ENCODE peak calls at places on chromosomes 12 and 14, in four cellular contexts. H is IMR-90, B is H9, A is H1. R is an unnamed sample.

GRCh38 chr12:130496516-130497120 is 158.9 kb downstream of the PIWIL1 start:
- DNase-seq in H (no peak), B (no peak), A (no peak), R (no peak)

GRCh38 chr14:57266060-57266459 is 2.6 kb downstream of the EXOC5 start:
- DNase-seq in H (peak), B (no peak), A (no peak), R (no peak)

GRCh38 chr12:63150255-63151060 is 543 bp downstream of the AVPR1A start:
- DNase-seq in H (no peak), B (peak), A (peak), R (peak)

GRCh38 chr14:51726166-51726899 is 74.6 kb downstream of the FRMD6 start:
- DNase-seq in H (peak), B (no peak), A (no peak), R (no peak)

GRCh38 chr12:65200007-65200665 is 30.8 kb downstream of the LEMD3 start:
- DNase-seq in H (peak), B (no peak), A (no peak), R (no peak)

GRCh38 chr14:50778757-50779483 is 52.0 kb downstream of the NIN start:
- DNase-seq in H (peak), B (no peak), A (no peak), R (no peak)

GRCh38 chr14:71824816-71825215 is 107.4 kb upstream of the RGS6 start:
- DNase-seq in H (no peak), B (no peak), A (no peak), R (no peak)

GRCh38 chr14:26191666-26192065 is 406.2 kb downstream of the NOVA1 start:
- DNase-seq in H (no peak), B (no peak), A (no peak), R (peak)

GRCh38 chr12:8081228-8081920 is 700 bp upstream of the NECAP1 start:
- DNase-seq in H (no peak), B (no peak), A (no peak), R (no peak)

GRCh38 chr12:93990832-93991748 is 157.3 kb upstream of the PLXNC1 start:
- DNase-seq in H (peak), B (peak), A (peak), R (peak)

GRCh38 chr14:79602023-79602422 is 609.3 kb downstream of the DIO2 start:
- DNase-seq in H (no peak), B (no peak), A (no peak), R (no peak)

GRCh38 chr12:112130461-112130998 is 5.2 kb downstream of the TRAFD1 start:
- DNase-seq in H (peak), B (no peak), A (no peak), R (no peak)

GRCh38 chr12:14656846-14657245 is 39.6 kb downstream of the GUCY2C start:
- DNase-seq in H (no peak), B (peak), A (peak), R (peak)

GRCh38 chr12:29992366-29992765 is 208.6 kb upstream of the TMTC1 start:
- DNase-seq in H (no peak), B (no peak), A (no peak), R (peak)

GRCh38 chr12:27937768-27938167 is 34.8 kb downstream of the PTHLH start:
- DNase-seq in H (no peak), B (no peak), A (no peak), R (no peak)
- H3K56ac ChIP-seq in H (no peak), B (no peak), A (no peak), R (no peak)

GRCh38 chr14:87252103-87252502 is 740.9 kb downstream of the GALC start:
- DNase-seq in H (no peak), B (no peak), A (no peak), R (peak)

GRCh38 chr14:87250992-87251391 is 742.0 kb downstream of the GALC start:
- DNase-seq in H (no peak), B (no peak), A (no peak), R (no peak)

GRCh38 chr14:87255046-87255445 is 737.9 kb downstream of the GALC start:
- DNase-seq in H (no peak), B (no peak), A (no peak), R (no peak)

DNA sequence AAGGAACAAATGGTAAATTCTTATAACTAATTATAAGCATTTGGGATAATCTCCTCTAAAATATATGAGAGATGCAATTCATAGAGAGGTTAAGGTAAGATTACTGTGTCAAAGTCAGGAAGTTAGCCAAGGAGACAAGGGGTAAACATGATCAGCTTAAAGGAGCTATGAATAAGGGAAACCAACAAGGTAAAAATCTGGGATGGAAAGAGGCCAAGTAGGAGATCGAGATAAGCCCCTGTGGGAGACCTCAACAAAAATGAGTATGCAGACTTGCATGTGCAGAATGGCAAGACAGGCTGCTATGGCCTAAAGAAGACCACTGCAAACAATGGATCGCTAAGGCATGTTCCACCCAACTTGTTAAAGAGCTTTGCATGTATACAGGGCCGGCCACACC is 738.7 kb downstream of the GALC start:
- DNase-seq in H (no peak), B (no peak), A (no peak), R (peak)
- H3K56ac ChIP-seq in H (no peak), B (no peak), A (no peak), R (peak)

GRCh38 chr12:1161197-1161596 is 170.2 kb downstream of the ERC1 start:
- DNase-seq in H (no peak), B (no peak), A (no peak), R (no peak)
- H3K56ac ChIP-seq in H (no peak), B (no peak), A (no peak), R (no peak)

GRCh38 chr14:68247281-68247680 is 427.7 kb downstream of the RAD51B start:
- DNase-seq in H (no peak), B (no peak), A (no peak), R (no peak)

GRCh38 chr14:68246074-68246980 is 426.7 kb downstream of the RAD51B start:
- DNase-seq in H (no peak), B (no peak), A (no peak), R (peak)

GRCh38 chr14:68249534-68250517 is 430.2 kb downstream of the RAD51B start:
- DNase-seq in H (peak), B (no peak), A (no peak), R (no peak)

GRCh38 chr14:68248481-68249255 is 429.1 kb downstream of the RAD51B start:
- DNase-seq in H (peak), B (no peak), A (peak), R (peak)

GRCh38 chr14:68247867-68248266 is 428.3 kb downstream of the RAD51B start:
- DNase-seq in H (peak), B (no peak), A (no peak), R (no peak)
- H3K56ac ChIP-seq in H (no peak), B (no peak), A (no peak), R (peak)

GRCh38 chr12:1695836-1696670 is 5.2 kb downstream of the ADIPOR2 start:
- DNase-seq in H (no peak), B (no peak), A (no peak), R (no peak)

GRCh38 chr12:1696800-1697199 is 5.9 kb downstream of the ADIPOR2 start:
- DNase-seq in H (no peak), B (no peak), A (no peak), R (no peak)

GRCh38 chr12:1692895-1693294 is 2.0 kb downstream of the ADIPOR2 start:
- DNase-seq in H (no peak), B (no peak), A (no peak), R (no peak)

GRCh38 chr12:1698638-1699214 is 7.9 kb downstream of the ADIPOR2 start:
- DNase-seq in H (no peak), B (no peak), A (no peak), R (peak)

GRCh38 chr12:1697253-1697652 is 6.4 kb downstream of the ADIPOR2 start:
- DNase-seq in H (no peak), B (no peak), A (no peak), R (no peak)
- H3K56ac ChIP-seq in H (no peak), B (no peak), A (no peak), R (no peak)

R was measured in mesendoderm.